ENCODE peak calls at places on chromosomes 3 and 15, in five cellular contexts. A is fibroblast of pulmonary artery, Z is HFF-Myc, G is IMR-90, B is upper lobe of right lung. N is an unnamed sample.

GRCh38 chr3:126259411-126260391 is 79.3 kb upstream of the ALDH1L1 start:
- DNase-seq in A (peak; percentile 32), Z (no peak), G (peak; percentile 10), B (peak; percentile 85), N (no peak)

GRCh38 chr3:152737021-152737908 is 97.7 kb upstream of the P2RY1 start:
- DNase-seq in A (peak; percentile 85), Z (peak; percentile 2), G (peak; percentile 10), B (no peak), N (no peak)

GRCh38 chr15:88243895-88244787 is 12.4 kb downstream of the NTRK3 start:
- DNase-seq in A (peak; percentile 61), Z (no peak), G (peak; percentile 13), B (no peak), N (no peak)

GRCh38 chr3:155805204-155805801 is 775 bp downstream of the C3orf33 start:
- DNase-seq in A (peak; percentile 18), Z (no peak), G (no peak), B (peak; percentile 67), N (no peak)

GRCh38 chr3:137259089-137259488 is 301.3 kb downstream of the IL20RB start:
- DNase-seq in A (no peak), Z (no peak), G (peak; percentile 6), B (no peak), N (no peak)

GRCh38 chr15:50116477-50116876 is 2.6 kb downstream of the ATP8B4 start:
- DNase-seq in A (peak; percentile 22), Z (no peak), G (peak; percentile 19), B (no peak), N (no peak)

GRCh38 chr15:33810083-33810595 is 158.2 kb upstream of the CHRM5 start:
- DNase-seq in A (no peak), Z (no peak), G (peak; percentile 16), B (no peak), N (no peak)

GRCh38 chr3:14950274-14950673 is 2.9 kb downstream of the NR2C2 start:
- DNase-seq in A (no peak), Z (no peak), G (no peak), B (no peak), N (no peak)

GRCh38 chr3:187274977-187275338 is 16.6 kb downstream of the MASP1 start:
- DNase-seq in A (no peak), Z (no peak), G (no peak), B (no peak), N (no peak)

GRCh38 chr3:127999509-128000106 is 52.6 kb upstream of the SEC61A1 start:
- DNase-seq in A (no peak), Z (no peak), G (no peak), B (peak; percentile 22), N (no peak)

GRCh38 chr3:154898398-154898797 is 181.7 kb upstream of the MME start:
- DNase-seq in A (peak; percentile 13), Z (no peak), G (no peak), B (no peak), N (no peak)

GRCh38 chr3:126131881-126132750 is 48.2 kb upstream of the SLC41A3 start:
- DNase-seq in A (no peak), Z (no peak), G (no peak), B (peak; percentile 42), N (no peak)

GRCh38 chr15:88262064-88262463 is 5.5 kb upstream of the NTRK3 start:
- DNase-seq in A (no peak), Z (no peak), G (no peak), B (no peak), N (no peak)

GRCh38 chr3:10693457-10693856 is 122.6 kb upstream of the SLC6A11 start:
- DNase-seq in A (no peak), Z (no peak), G (peak; percentile 3), B (no peak), N (no peak)

GRCh38 chr15:32919749-32920414 is 202.1 kb downstream of the GREM1 start:
- DNase-seq in A (peak; percentile 90), Z (no peak), G (peak; percentile 99), B (no peak), N (peak; percentile 63)

GRCh38 chr3:112437146-112438022 is 61.9 kb downstream of the BTLA start:
- DNase-seq in A (peak; percentile 64), Z (peak; percentile 7), G (peak; percentile 58), B (no peak), N (no peak)

GRCh38 chr3:194367992-194368841 is 1.3 kb downstream of the LRRC15 start:
- DNase-seq in A (no peak), Z (peak; percentile 26), G (peak; percentile 60), B (no peak), N (peak; percentile 69)

GRCh38 chr15:57090460-57090859 is 172.0 kb downstream of the TCF12 start:
- DNase-seq in A (no peak), Z (no peak), G (no peak), B (no peak), N (no peak)

GRCh38 chr3:14363976-14364375 is 38.4 kb upstream of the SLC6A6 start:
- DNase-seq in A (no peak), Z (no peak), G (peak; percentile 67), B (no peak), N (no peak)

GRCh38 chr3:134338516-134339261 is 35.6 kb downstream of the AMOTL2 start:
- DNase-seq in A (no peak), Z (no peak), G (no peak), B (no peak), N (no peak)

GRCh38 chr3:24046214-24046613 is 101.1 kb downstream of the NR1D2 start:
- DNase-seq in A (no peak), Z (no peak), G (no peak), B (no peak), N (no peak)

GRCh38 chr3:127158614-127159221 is 34.2 kb upstream of the PRR23E start:
- DNase-seq in A (peak; percentile 28), Z (no peak), G (no peak), B (peak; percentile 52), N (no peak)

GRCh38 chr3:120064641-120065040 is 29.6 kb downstream of the GSK3B start:
- DNase-seq in A (no peak), Z (no peak), G (no peak), B (no peak), N (no peak)

GRCh38 chr15:81049835-81050234 is 49.1 kb downstream of the TLNRD1 start:
- DNase-seq in A (no peak), Z (no peak), G (no peak), B (no peak), N (no peak)

GRCh38 chr3:105364113-105364512 is 2.6 kb upstream of the ALCAM start:
- DNase-seq in A (peak; percentile 56), Z (no peak), G (peak; percentile 84), B (no peak), N (no peak)

GRCh38 chr3:68972358-68972979 is 40.1 kb upstream of the TAFA4 start:
- DNase-seq in A (peak; percentile 68), Z (peak; percentile 32), G (peak; percentile 51), B (no peak), N (no peak)

GRCh38 chr3:184884359-184885017 is 72.5 kb downstream of the VPS8 start:
- DNase-seq in A (no peak), Z (no peak), G (no peak), B (no peak), N (no peak)

DNA sequence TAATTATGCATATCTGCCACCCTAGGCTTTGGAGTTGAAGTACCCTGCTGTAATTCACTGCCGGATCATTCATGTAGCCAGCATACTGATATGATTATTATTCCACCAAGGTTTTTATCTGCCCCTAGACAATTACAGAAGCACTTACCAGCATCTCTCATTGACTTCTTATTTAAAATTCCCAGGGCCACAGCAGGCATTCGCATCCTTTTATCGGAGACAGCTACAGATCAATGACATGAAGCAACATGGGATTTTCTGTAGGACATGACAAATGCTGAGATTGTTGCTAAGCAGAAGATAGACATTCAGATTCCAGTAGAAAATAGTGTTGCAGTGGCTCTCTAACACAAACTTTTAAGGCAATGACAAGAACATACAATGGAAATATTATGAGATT is 31.4 kb downstream of the IL1RAP start:
- DNase-seq in A (no peak), Z (no peak), G (no peak), B (no peak), N (no peak)
- H3K4me3 ChIP-seq in A (no peak overlapping the region), Z (no peak overlapping the region), G (no peak overlapping the region), B (no peak overlapping the region), N (no peak overlapping the region)

DNA sequence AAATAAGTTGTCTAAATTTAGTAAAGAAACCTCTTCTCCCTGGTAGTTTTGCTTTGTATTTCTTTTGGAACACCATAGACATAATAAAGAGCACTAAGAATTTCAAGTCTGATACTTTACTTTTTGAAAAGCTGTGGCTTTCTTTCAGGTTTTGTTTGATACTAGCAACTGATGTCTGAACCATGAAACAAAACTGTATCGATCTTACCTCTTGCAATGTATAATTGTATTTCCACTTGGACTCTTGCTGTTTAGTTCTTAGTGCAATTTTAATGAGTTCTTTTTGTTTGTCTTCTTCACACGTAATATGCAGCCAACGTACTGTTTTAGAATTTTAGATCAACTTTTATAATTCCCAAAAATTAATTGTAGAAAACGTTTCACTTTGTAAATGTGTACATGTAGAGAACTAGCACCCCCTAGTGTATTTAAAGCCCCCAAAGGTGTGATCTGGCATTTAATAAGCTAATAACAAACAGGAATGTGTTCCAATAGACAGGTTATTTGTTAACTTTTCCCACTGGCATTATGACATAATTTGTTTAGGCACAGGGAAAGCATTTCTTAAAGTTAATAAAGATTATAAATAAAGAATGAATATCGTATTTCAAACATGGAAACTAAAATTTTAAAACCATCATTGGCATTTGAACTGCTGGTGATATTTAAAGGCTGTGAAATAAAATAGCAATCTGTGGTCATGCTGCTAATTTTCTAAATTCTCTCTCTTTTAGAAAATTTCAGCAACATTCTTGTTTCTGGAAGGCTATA is 289.1 kb upstream of the DNAJC19 start:
- DNase-seq in A (peak; percentile 1), Z (no peak), G (no peak), B (no peak), N (no peak)
- TF ChIP-seq CTCF in A (peak; percentile 8), Z (no peak), G (peak; percentile 18), B (peak; percentile 26), N (no peak)

GRCh38 chr15:83652606-83653204 is 1.2 kb upstream of the ADAMTSL3 start:
- DNase-seq in A (no peak), Z (no peak), G (no peak), B (no peak), N (no peak)

GRCh38 chr15:83653639-83654378 is at the start of gene ADAMTSL3:
- DNase-seq in A (peak; percentile 56), Z (no peak), G (no peak), B (peak; percentile 91), N (no peak)

GRCh38 chr15:83654379-83655236 is 685 bp downstream of the ADAMTSL3 start:
- DNase-seq in A (no peak), Z (no peak), G (no peak), B (no peak), N (no peak)

GRCh38 chr15:83651541-83651940 is 2.4 kb upstream of the ADAMTSL3 start:
- DNase-seq in A (no peak), Z (no peak), G (no peak), B (no peak), N (no peak)

GRCh38 chr15:83653288-83653638 is 660 bp upstream of the ADAMTSL3 start:
- DNase-seq in A (no peak), Z (no peak), G (no peak), B (no peak), N (no peak)
- H3K4me3 ChIP-seq in A (no peak overlapping the region), Z (no peak overlapping the region), G (no peak overlapping the region), B (peak overlapping the region; percentile 16), N (no peak overlapping the region)

GRCh38 chr3:122945230-122945629 is 82.3 kb downstream of the SEMA5B start:
- DNase-seq in A (no peak), Z (no peak), G (no peak), B (no peak), N (no peak)

GRCh38 chr3:122947621-122948202 is 79.9 kb downstream of the SEMA5B start:
- DNase-seq in A (peak; percentile 70), Z (no peak), G (peak; percentile 17), B (no peak), N (no peak)

GRCh38 chr3:122947086-122947611 is 80.4 kb downstream of the SEMA5B start:
- DNase-seq in A (no peak), Z (no peak), G (no peak), B (no peak), N (no peak)

GRCh38 chr3:122946185-122946584 is 81.4 kb downstream of the SEMA5B start:
- DNase-seq in A (no peak), Z (no peak), G (no peak), B (no peak), N (no peak)

GRCh38 chr3:122948398-122948797 is 79.2 kb downstream of the SEMA5B start:
- DNase-seq in A (no peak), Z (no peak), G (no peak), B (no peak), N (no peak)
- TF ChIP-seq CTCF in A (no peak), Z (no peak), G (no peak), B (no peak), N (no peak)

N was measured in BJ.